ENCODE peak calls at places on chromosomes 1 and 21, in six cellular contexts. O is omental fat pad; E is activated CD8-positive, alpha-beta T cell treated with anti-CD3 and anti-CD28 coated beads, Interleukin-2, amount 10 ng/mL, durations not matched to agents 7 days and 5 days; K is pancreas; R is foreskin keratinocyte; W is B cell. F is an unnamed sample.

GRCh38 chr1:155471891-155472290 is 90.7 kb downstream of the ASH1L start:
- ATAC-seq in O (no peak), E (no peak), K (no peak), R (no peak), W (no peak), F (no peak)

GRCh38 chr1:220768127-220768601 is 18.5 kb upstream of the MTARC1 start:
- ATAC-seq in O (no peak), E (no peak), K (peak; percentile 82), R (no peak), W (no peak), F (no peak)

GRCh38 chr21:34962586-34963222 is 86.4 kb downstream of the RUNX1 start:
- ATAC-seq in O (no peak), E (no peak), K (no peak), R (no peak), W (no peak), F (no peak)

GRCh38 chr1:4161271-4162006 is 261.4 kb upstream of the C1orf174 start:
- ATAC-seq in O (no peak), E (no peak), K (no peak), R (no peak), W (no peak), F (no peak)

GRCh38 chr21:25934771-25935224 is 200.0 kb downstream of the GABPA start:
- ATAC-seq in O (peak; percentile 32), E (no peak), K (peak; percentile 97), R (peak; percentile 86), W (no peak), F (peak; percentile 93)

GRCh38 chr1:45884700-45885099 is 81.3 kb downstream of the MAST2 start:
- ATAC-seq in O (no peak), E (no peak), K (no peak), R (no peak), W (no peak), F (peak; percentile 57)

GRCh38 chr1:41371630-41372599 is 10.7 kb downstream of the FOXO6 start:
- ATAC-seq in O (peak; percentile 10), E (no peak), K (peak; percentile 54), R (no peak), W (no peak), F (peak; percentile 41)

GRCh38 chr1:41673806-41674205 is 189.3 kb upstream of the EDN2 start:
- ATAC-seq in O (no peak), E (peak; percentile 69), K (no peak), R (no peak), W (peak; percentile 70), F (no peak)

F was measured in esophagus mucosa.